ENCODE peak calls at places on chromosomes 16 and 17, in six cellular contexts. One of them, this sample, is unnamed.

GRCh38 chr17:76384222-76384986 is at the start of gene SPHK1:
- DNase-seq in neural progenitor cell: peak
- DNase-seq in WTC11: peak
- DNase-seq in brain microvascular endothelial cell: peak
- DNase-seq in cardiac fibroblast: peak
- DNase-seq in esophagus squamous epithelium: no peak
- DNase-seq in this sample: peak

GRCh38 chr16:84497836-84498610 is 6.4 kb downstream of the MEAK7 start:
- DNase-seq in neural progenitor cell: no peak
- DNase-seq in WTC11: no peak
- DNase-seq in brain microvascular endothelial cell: no peak
- DNase-seq in cardiac fibroblast: no peak
- DNase-seq in esophagus squamous epithelium: no peak
- DNase-seq in this sample: no peak

GRCh38 chr16:89924925-89925307 is 1.8 kb downstream of the TUBB3 start:
- DNase-seq in neural progenitor cell: no peak
- DNase-seq in WTC11: no peak
- DNase-seq in brain microvascular endothelial cell: no peak
- DNase-seq in cardiac fibroblast: no peak
- DNase-seq in esophagus squamous epithelium: no peak
- DNase-seq in this sample: no peak

GRCh38 chr16:85421338-85422123 is 191.6 kb upstream of the GSE1 start:
- DNase-seq in neural progenitor cell: no peak
- DNase-seq in WTC11: peak
- DNase-seq in brain microvascular endothelial cell: no peak
- DNase-seq in cardiac fibroblast: no peak
- DNase-seq in esophagus squamous epithelium: no peak
- DNase-seq in this sample: no peak

GRCh38 chr16:58039829-58040495 is 14.4 kb downstream of the MMP15 start:
- DNase-seq in neural progenitor cell: no peak
- DNase-seq in WTC11: no peak
- DNase-seq in brain microvascular endothelial cell: no peak
- DNase-seq in cardiac fibroblast: no peak
- DNase-seq in esophagus squamous epithelium: no peak
- DNase-seq in this sample: peak

GRCh38 chr17:17732892-17733670 is 51.8 kb downstream of the RAI1 start:
- DNase-seq in neural progenitor cell: no peak
- DNase-seq in WTC11: no peak
- DNase-seq in brain microvascular endothelial cell: peak
- DNase-seq in cardiac fibroblast: peak
- DNase-seq in esophagus squamous epithelium: no peak
- DNase-seq in this sample: no peak

GRCh38 chr16:24036614-24037013 is 200.8 kb downstream of the PRKCB start:
- DNase-seq in neural progenitor cell: peak
- DNase-seq in WTC11: peak
- DNase-seq in brain microvascular endothelial cell: peak
- DNase-seq in cardiac fibroblast: peak
- DNase-seq in esophagus squamous epithelium: no peak
- DNase-seq in this sample: peak

GRCh38 chr17:42132941-42133340 is 10.3 kb downstream of the HSPB9 start:
- DNase-seq in neural progenitor cell: no peak
- DNase-seq in WTC11: no peak
- DNase-seq in brain microvascular endothelial cell: peak
- DNase-seq in cardiac fibroblast: peak
- DNase-seq in esophagus squamous epithelium: no peak
- DNase-seq in this sample: no peak

GRCh38 chr17:2776589-2777241 is 19.5 kb upstream of the RAP1GAP2 start:
- DNase-seq in neural progenitor cell: peak
- DNase-seq in WTC11: peak
- DNase-seq in brain microvascular endothelial cell: no peak
- DNase-seq in cardiac fibroblast: no peak
- DNase-seq in esophagus squamous epithelium: no peak
- DNase-seq in this sample: peak

GRCh38 chr16:88810166-88810867 is 1.4 kb downstream of the APRT start:
- DNase-seq in neural progenitor cell: no peak
- DNase-seq in WTC11: no peak
- DNase-seq in brain microvascular endothelial cell: no peak
- DNase-seq in cardiac fibroblast: peak
- DNase-seq in esophagus squamous epithelium: no peak
- DNase-seq in this sample: no peak

GRCh38 chr16:88813396-88814143 is 1.8 kb upstream of the APRT start:
- DNase-seq in neural progenitor cell: no peak
- DNase-seq in WTC11: no peak
- DNase-seq in brain microvascular endothelial cell: no peak
- DNase-seq in cardiac fibroblast: no peak
- DNase-seq in esophagus squamous epithelium: no peak
- DNase-seq in this sample: no peak

GRCh38 chr16:88810868-88811599 is 694 bp downstream of the APRT start:
- DNase-seq in neural progenitor cell: peak
- DNase-seq in WTC11: no peak
- DNase-seq in brain microvascular endothelial cell: peak
- DNase-seq in cardiac fibroblast: peak
- DNase-seq in esophagus squamous epithelium: no peak
- DNase-seq in this sample: peak

GRCh38 chr16:88811600-88811849 is 203 bp downstream of the APRT start:
- DNase-seq in neural progenitor cell: no peak
- DNase-seq in WTC11: no peak
- DNase-seq in brain microvascular endothelial cell: no peak
- DNase-seq in cardiac fibroblast: no peak
- DNase-seq in esophagus squamous epithelium: no peak
- DNase-seq in this sample: no peak

GRCh38 chr16:88811850-88812736 is at the start of gene APRT:
- DNase-seq in neural progenitor cell: peak
- DNase-seq in WTC11: peak
- DNase-seq in brain microvascular endothelial cell: peak
- DNase-seq in cardiac fibroblast: peak
- DNase-seq in esophagus squamous epithelium: peak
- DNase-seq in this sample: peak
- TF ChIP-seq CTCF in neural progenitor cell: peak
- TF ChIP-seq CTCF in WTC11: no peak
- TF ChIP-seq CTCF in brain microvascular endothelial cell: no peak
- TF ChIP-seq CTCF in cardiac fibroblast: no peak
- TF ChIP-seq CTCF in esophagus squamous epithelium: peak
- TF ChIP-seq CTCF in this sample: peak

GRCh38 chr17:74748279-74748528 is 224 bp upstream of the NHERF1 start:
- DNase-seq in neural progenitor cell: no peak
- DNase-seq in WTC11: peak
- DNase-seq in brain microvascular endothelial cell: no peak
- DNase-seq in cardiac fibroblast: no peak
- DNase-seq in esophagus squamous epithelium: no peak
- DNase-seq in this sample: no peak
- TF ChIP-seq CTCF in neural progenitor cell: no peak
- TF ChIP-seq CTCF in WTC11: no peak
- TF ChIP-seq CTCF in brain microvascular endothelial cell: no peak
- TF ChIP-seq CTCF in cardiac fibroblast: no peak
- TF ChIP-seq CTCF in esophagus squamous epithelium: no peak
- TF ChIP-seq CTCF in this sample: no peak

GRCh38 chr17:49203796-49204195 is 6.6 kb downstream of the GNGT2 start:
- DNase-seq in neural progenitor cell: no peak
- DNase-seq in WTC11: no peak
- DNase-seq in brain microvascular endothelial cell: no peak
- DNase-seq in cardiac fibroblast: no peak
- DNase-seq in esophagus squamous epithelium: no peak
- DNase-seq in this sample: no peak

GRCh38 chr17:49198206-49198605 is 12.2 kb downstream of the GNGT2 start:
- DNase-seq in neural progenitor cell: no peak
- DNase-seq in WTC11: no peak
- DNase-seq in brain microvascular endothelial cell: no peak
- DNase-seq in cardiac fibroblast: no peak
- DNase-seq in esophagus squamous epithelium: no peak
- DNase-seq in this sample: no peak

GRCh38 chr17:49201481-49201927 is 8.9 kb downstream of the GNGT2 start:
- DNase-seq in neural progenitor cell: no peak
- DNase-seq in WTC11: no peak
- DNase-seq in brain microvascular endothelial cell: peak
- DNase-seq in cardiac fibroblast: peak
- DNase-seq in esophagus squamous epithelium: no peak
- DNase-seq in this sample: no peak

GRCh38 chr17:49197346-49197998 is 12.9 kb downstream of the GNGT2 start:
- DNase-seq in neural progenitor cell: no peak
- DNase-seq in WTC11: no peak
- DNase-seq in brain microvascular endothelial cell: no peak
- DNase-seq in cardiac fibroblast: peak
- DNase-seq in esophagus squamous epithelium: no peak
- DNase-seq in this sample: no peak

DNA sequence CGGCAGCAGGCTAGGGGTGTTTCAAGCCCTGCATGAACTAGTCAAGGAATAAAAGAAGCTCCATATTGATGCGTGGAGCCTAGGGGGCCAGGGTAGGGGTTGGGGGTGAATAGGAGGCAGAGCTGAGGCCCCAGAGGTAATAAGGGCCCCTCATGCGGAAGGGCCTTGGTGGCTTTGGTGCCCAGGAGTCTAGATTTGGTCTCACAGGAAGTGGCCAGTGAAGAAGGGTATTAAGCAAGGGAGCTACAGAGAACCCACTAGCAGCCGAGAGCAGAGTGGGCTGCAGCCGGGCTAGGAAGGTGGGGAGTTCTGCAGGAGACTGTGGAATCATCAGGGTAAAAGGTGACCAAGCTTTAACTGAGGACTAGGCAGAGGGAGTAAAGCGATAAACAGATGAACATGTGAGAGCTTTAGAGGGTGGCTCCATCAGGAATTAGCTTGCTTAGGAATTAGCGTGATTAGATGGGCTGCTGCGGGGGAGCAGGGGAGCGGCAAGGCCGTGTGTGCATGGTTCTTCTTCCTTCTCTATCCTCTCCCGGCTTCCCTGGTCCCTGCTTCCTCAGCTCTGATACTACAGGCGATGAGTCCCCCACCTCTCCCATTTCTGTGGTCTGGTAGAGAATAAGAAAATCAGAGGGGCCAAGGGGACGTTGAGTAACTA is 9.8 kb downstream of the GNGT2 start:
- DNase-seq in neural progenitor cell: no peak
- DNase-seq in WTC11: no peak
- DNase-seq in brain microvascular endothelial cell: no peak
- DNase-seq in cardiac fibroblast: no peak
- DNase-seq in esophagus squamous epithelium: no peak
- DNase-seq in this sample: no peak
- TF ChIP-seq CTCF in neural progenitor cell: no peak
- TF ChIP-seq CTCF in WTC11: no peak
- TF ChIP-seq CTCF in brain microvascular endothelial cell: no peak
- TF ChIP-seq CTCF in cardiac fibroblast: no peak
- TF ChIP-seq CTCF in esophagus squamous epithelium: no peak
- TF ChIP-seq CTCF in this sample: no peak

GRCh38 chr16:75660726-75661302 is 13.2 kb downstream of the TERF2IP start:
- DNase-seq in neural progenitor cell: no peak
- DNase-seq in WTC11: no peak
- DNase-seq in brain microvascular endothelial cell: no peak
- DNase-seq in cardiac fibroblast: no peak
- DNase-seq in esophagus squamous epithelium: no peak
- DNase-seq in this sample: no peak
- TF ChIP-seq CTCF in neural progenitor cell: no peak
- TF ChIP-seq CTCF in WTC11: no peak
- TF ChIP-seq CTCF in brain microvascular endothelial cell: no peak
- TF ChIP-seq CTCF in cardiac fibroblast: no peak
- TF ChIP-seq CTCF in esophagus squamous epithelium: no peak
- TF ChIP-seq CTCF in this sample: no peak

GRCh38 chr16:56450901-56451752 is at the start of the genes NUDT21 and OGFOD1:
- DNase-seq in neural progenitor cell: peak
- DNase-seq in WTC11: peak
- DNase-seq in brain microvascular endothelial cell: peak
- DNase-seq in cardiac fibroblast: peak
- DNase-seq in esophagus squamous epithelium: peak
- DNase-seq in this sample: peak
- TF ChIP-seq CTCF in neural progenitor cell: no peak
- TF ChIP-seq CTCF in WTC11: no peak
- TF ChIP-seq CTCF in brain microvascular endothelial cell: no peak
- TF ChIP-seq CTCF in cardiac fibroblast: no peak
- TF ChIP-seq CTCF in esophagus squamous epithelium: peak
- TF ChIP-seq CTCF in this sample: no peak

GRCh38 chr17:1169471-1169908 is 10.3 kb downstream of the ABR start:
- DNase-seq in neural progenitor cell: no peak
- DNase-seq in WTC11: no peak
- DNase-seq in brain microvascular endothelial cell: no peak
- DNase-seq in cardiac fibroblast: no peak
- DNase-seq in esophagus squamous epithelium: no peak
- DNase-seq in this sample: no peak

GRCh38 chr17:1171953-1172352 is 7.8 kb downstream of the ABR start:
- DNase-seq in neural progenitor cell: no peak
- DNase-seq in WTC11: no peak
- DNase-seq in brain microvascular endothelial cell: no peak
- DNase-seq in cardiac fibroblast: no peak
- DNase-seq in esophagus squamous epithelium: no peak
- DNase-seq in this sample: no peak

GRCh38 chr17:1169913-1170312 is 9.9 kb downstream of the ABR start:
- DNase-seq in neural progenitor cell: no peak
- DNase-seq in WTC11: no peak
- DNase-seq in brain microvascular endothelial cell: no peak
- DNase-seq in cardiac fibroblast: no peak
- DNase-seq in esophagus squamous epithelium: no peak
- DNase-seq in this sample: no peak

GRCh38 chr17:1168537-1169234 is 11.1 kb downstream of the ABR start:
- DNase-seq in neural progenitor cell: no peak
- DNase-seq in WTC11: no peak
- DNase-seq in brain microvascular endothelial cell: no peak
- DNase-seq in cardiac fibroblast: no peak
- DNase-seq in esophagus squamous epithelium: no peak
- DNase-seq in this sample: peak

GRCh38 chr17:1170739-1171138 is 9.0 kb downstream of the ABR start:
- DNase-seq in neural progenitor cell: no peak
- DNase-seq in WTC11: peak
- DNase-seq in brain microvascular endothelial cell: no peak
- DNase-seq in cardiac fibroblast: no peak
- DNase-seq in esophagus squamous epithelium: no peak
- DNase-seq in this sample: no peak
- TF ChIP-seq CTCF in neural progenitor cell: peak
- TF ChIP-seq CTCF in WTC11: peak
- TF ChIP-seq CTCF in brain microvascular endothelial cell: peak
- TF ChIP-seq CTCF in cardiac fibroblast: no peak
- TF ChIP-seq CTCF in esophagus squamous epithelium: no peak
- TF ChIP-seq CTCF in this sample: peak

GRCh38 chr16:67199011-67199807 is at the start of gene ELMO3:
- DNase-seq in neural progenitor cell: peak
- DNase-seq in WTC11: peak
- DNase-seq in brain microvascular endothelial cell: no peak
- DNase-seq in cardiac fibroblast: no peak
- DNase-seq in esophagus squamous epithelium: no peak
- DNase-seq in this sample: peak

GRCh38 chr16:67201411-67202345 is 2.7 kb downstream of the ELMO3 start:
- DNase-seq in neural progenitor cell: no peak
- DNase-seq in WTC11: no peak
- DNase-seq in brain microvascular endothelial cell: no peak
- DNase-seq in cardiac fibroblast: no peak
- DNase-seq in esophagus squamous epithelium: no peak
- DNase-seq in this sample: no peak

GRCh38 chr16:67200491-67200890 is 1.6 kb downstream of the ELMO3 start:
- DNase-seq in neural progenitor cell: no peak
- DNase-seq in WTC11: no peak
- DNase-seq in brain microvascular endothelial cell: no peak
- DNase-seq in cardiac fibroblast: no peak
- DNase-seq in esophagus squamous epithelium: no peak
- DNase-seq in this sample: no peak

GRCh38 chr16:67198238-67198734 is 645 bp upstream of the ELMO3 start:
- DNase-seq in neural progenitor cell: peak
- DNase-seq in WTC11: peak
- DNase-seq in brain microvascular endothelial cell: no peak
- DNase-seq in cardiac fibroblast: peak
- DNase-seq in esophagus squamous epithelium: no peak
- DNase-seq in this sample: peak

GRCh38 chr16:67199808-67200198 is 872 bp downstream of the ELMO3 start:
- DNase-seq in neural progenitor cell: peak
- DNase-seq in WTC11: peak
- DNase-seq in brain microvascular endothelial cell: no peak
- DNase-seq in cardiac fibroblast: no peak
- DNase-seq in esophagus squamous epithelium: no peak
- DNase-seq in this sample: peak
- TF ChIP-seq CTCF in neural progenitor cell: peak
- TF ChIP-seq CTCF in WTC11: no peak
- TF ChIP-seq CTCF in brain microvascular endothelial cell: peak
- TF ChIP-seq CTCF in cardiac fibroblast: no peak
- TF ChIP-seq CTCF in esophagus squamous epithelium: no peak
- TF ChIP-seq CTCF in this sample: no peak

GRCh38 chr17:27651411-27652345 is 20.7 kb downstream of the LGALS9 start:
- DNase-seq in neural progenitor cell: peak
- DNase-seq in WTC11: peak
- DNase-seq in brain microvascular endothelial cell: peak
- DNase-seq in cardiac fibroblast: peak
- DNase-seq in esophagus squamous epithelium: no peak
- DNase-seq in this sample: peak
- TF ChIP-seq CTCF in neural progenitor cell: peak
- TF ChIP-seq CTCF in WTC11: peak
- TF ChIP-seq CTCF in brain microvascular endothelial cell: peak
- TF ChIP-seq CTCF in cardiac fibroblast: peak
- TF ChIP-seq CTCF in esophagus squamous epithelium: peak
- TF ChIP-seq CTCF in this sample: peak

This sample was measured in SK-N-SH.